ENCODE peak calls at places on chromosomes 5 and 9, in four cellular contexts. One of them, this sample, is unnamed.

GRCh38 chr5:132788990-132789886 is 12.2 kb upstream of the SEPTIN8 start:
- DNase-seq in H1: peak
- DNase-seq in GM12878: no peak
- DNase-seq in HepG2: no peak
- DNase-seq in this sample: peak

GRCh38 chr9:101626295-101626694 is 31.5 kb upstream of the PPP3R2 start:
- DNase-seq in HepG2: no peak
- DNase-seq in H1: no peak
- DNase-seq in GM12878: no peak
- DNase-seq in this sample: no peak

GRCh38 chr5:5278201-5278814 is 138.2 kb downstream of the ADAMTS16 start:
- DNase-seq in HepG2: no peak
- DNase-seq in H1: no peak
- DNase-seq in GM12878: no peak
- DNase-seq in this sample: no peak

GRCh38 chr9:98168952-98169488 is 23.4 kb downstream of the CORO2A start:
- DNase-seq in HepG2: peak
- DNase-seq in H1: peak
- DNase-seq in GM12878: peak
- DNase-seq in this sample: peak

GRCh38 chr5:81631124-81631523 is 119.8 kb downstream of the SSBP2 start:
- DNase-seq in GM12878: peak
- DNase-seq in HepG2: no peak
- DNase-seq in H1: no peak
- DNase-seq in this sample: no peak

GRCh38 chr5:97618721-97619120 is 435.7 kb upstream of the RIOK2 start:
- DNase-seq in HepG2: no peak
- DNase-seq in H1: no peak
- DNase-seq in GM12878: no peak
- DNase-seq in this sample: no peak

GRCh38 chr9:119368681-119369581 is at the start of gene BRINP1:
- DNase-seq in HepG2: no peak
- DNase-seq in H1: peak
- DNase-seq in GM12878: no peak
- DNase-seq in this sample: no peak

GRCh38 chr5:167294861-167295685 is 996.4 kb upstream of the WWC1 start:
- DNase-seq in HepG2: no peak
- DNase-seq in GM12878: no peak
- DNase-seq in H1: no peak
- DNase-seq in this sample: no peak

GRCh38 chr9:79221084-79221483 is 350.7 kb upstream of the TLE4 start:
- DNase-seq in H1: no peak
- DNase-seq in GM12878: no peak
- DNase-seq in HepG2: no peak
- DNase-seq in this sample: no peak

GRCh38 chr5:98713856-98714255 is 59.6 kb upstream of the RGMB start:
- DNase-seq in GM12878: no peak
- DNase-seq in HepG2: no peak
- DNase-seq in H1: no peak
- DNase-seq in this sample: no peak

GRCh38 chr5:5405441-5405840 is 17.0 kb upstream of the ICE1 start:
- DNase-seq in GM12878: no peak
- DNase-seq in H1: no peak
- DNase-seq in HepG2: no peak
- DNase-seq in this sample: no peak

GRCh38 chr9:27602954-27603353 is 29.7 kb upstream of the C9orf72 start:
- DNase-seq in H1: no peak
- DNase-seq in HepG2: no peak
- DNase-seq in GM12878: no peak
- DNase-seq in this sample: no peak

GRCh38 chr9:124214596-124215550 is 42.9 kb upstream of the NEK6 start:
- DNase-seq in GM12878: no peak
- DNase-seq in H1: no peak
- DNase-seq in HepG2: no peak
- DNase-seq in this sample: no peak

GRCh38 chr9:121288874-121289553 is 21.1 kb downstream of the GSN start:
- DNase-seq in H1: peak
- DNase-seq in HepG2: peak
- DNase-seq in GM12878: no peak
- DNase-seq in this sample: no peak

GRCh38 chr5:147169399-147169798 is 65.4 kb upstream of the STK32A start:
- DNase-seq in H1: no peak
- DNase-seq in HepG2: peak
- DNase-seq in GM12878: no peak
- DNase-seq in this sample: no peak

GRCh38 chr9:133367778-133368177 is 8.1 kb downstream of the SURF4 start:
- DNase-seq in H1: no peak
- DNase-seq in GM12878: no peak
- DNase-seq in HepG2: no peak
- DNase-seq in this sample: no peak

GRCh38 chr5:2917524-2917923 is 166.0 kb upstream of the IRX2 start:
- DNase-seq in GM12878: no peak
- DNase-seq in H1: peak
- DNase-seq in HepG2: no peak
- DNase-seq in this sample: peak

GRCh38 chr5:37375091-37375490 is 4.0 kb upstream of the WDR70 start:
- DNase-seq in HepG2: no peak
- DNase-seq in GM12878: no peak
- DNase-seq in H1: no peak
- DNase-seq in this sample: no peak

GRCh38 chr9:100714372-100715099 is 136.7 kb downstream of the CAVIN4 start:
- DNase-seq in H1: peak
- DNase-seq in HepG2: peak
- DNase-seq in GM12878: no peak
- DNase-seq in this sample: peak

GRCh38 chr5:126341906-126342625 is 81.1 kb upstream of the GRAMD2B start:
- DNase-seq in HepG2: no peak
- DNase-seq in GM12878: no peak
- DNase-seq in H1: no peak
- DNase-seq in this sample: no peak

GRCh38 chr5:73955447-73955846 is 329.5 kb downstream of the ARHGEF28 start:
- DNase-seq in H1: no peak
- DNase-seq in HepG2: no peak
- DNase-seq in GM12878: no peak
- DNase-seq in this sample: no peak

GRCh38 chr5:93930098-93930497 is 188.7 kb upstream of the POU5F2 start:
- DNase-seq in H1: no peak
- DNase-seq in GM12878: no peak
- DNase-seq in HepG2: no peak
- DNase-seq in this sample: no peak

GRCh38 chr5:167255931-167256330 is 1035.5 kb upstream of the WWC1 start:
- DNase-seq in H1: no peak
- DNase-seq in GM12878: no peak
- DNase-seq in HepG2: no peak
- DNase-seq in this sample: no peak

GRCh38 chr9:1869843-1870242 is 145.3 kb upstream of the SMARCA2 start:
- DNase-seq in GM12878: no peak
- DNase-seq in H1: peak
- DNase-seq in HepG2: peak
- DNase-seq in this sample: peak

GRCh38 chr5:27702339-27702820 is 664.0 kb upstream of the CDH9 start:
- DNase-seq in H1: no peak
- DNase-seq in GM12878: no peak
- DNase-seq in HepG2: no peak
- DNase-seq in this sample: no peak

GRCh38 chr5:174326372-174326771 is 280.9 kb downstream of the NSG2 start:
- DNase-seq in GM12878: no peak
- DNase-seq in H1: no peak
- DNase-seq in HepG2: no peak
- DNase-seq in this sample: no peak

GRCh38 chr5:112917453-112918005 is 4.5 kb downstream of the REEP5 start:
- DNase-seq in HepG2: peak
- DNase-seq in H1: peak
- DNase-seq in GM12878: no peak
- DNase-seq in this sample: peak

GRCh38 chr9:35790025-35790384 is 1.4 kb upstream of the NPR2 start:
- DNase-seq in GM12878: no peak
- DNase-seq in H1: no peak
- DNase-seq in HepG2: no peak
- DNase-seq in this sample: no peak

GRCh38 chr9:35790385-35791291 is 753 bp upstream of the NPR2 start:
- DNase-seq in GM12878: no peak
- DNase-seq in HepG2: peak
- DNase-seq in H1: peak
- DNase-seq in this sample: peak

GRCh38 chr9:35792826-35793225 is 1.4 kb downstream of the NPR2 start:
- DNase-seq in GM12878: no peak
- DNase-seq in HepG2: no peak
- DNase-seq in H1: no peak
- DNase-seq in this sample: no peak

GRCh38 chr9:35792044-35792813 is 838 bp downstream of the NPR2 start:
- DNase-seq in GM12878: no peak
- DNase-seq in H1: no peak
- DNase-seq in HepG2: no peak
- DNase-seq in this sample: no peak

GRCh38 chr9:35791321-35791921 is at the start of gene NPR2:
- DNase-seq in HepG2: no peak
- DNase-seq in GM12878: no peak
- DNase-seq in H1: peak
- DNase-seq in this sample: no peak
- TF ChIP-seq HDAC6 in HepG2: no peak
- TF ChIP-seq HDAC6 in GM12878: no peak
- TF ChIP-seq HDAC6 in H1: no peak
- TF ChIP-seq HDAC6 in this sample: no peak

GRCh38 chr9:35653611-35654010 is 2.9 kb upstream of the SIT1 start:
- DNase-seq in GM12878: no peak
- DNase-seq in H1: no peak
- DNase-seq in HepG2: no peak
- DNase-seq in this sample: no peak

GRCh38 chr9:35649431-35650340 is 1.0 kb downstream of the SIT1 start:
- DNase-seq in GM12878: no peak
- DNase-seq in HepG2: no peak
- DNase-seq in H1: no peak
- DNase-seq in this sample: peak

GRCh38 chr9:35651964-35652828 is 1.5 kb upstream of the SIT1 start:
- DNase-seq in GM12878: no peak
- DNase-seq in H1: no peak
- DNase-seq in HepG2: peak
- DNase-seq in this sample: no peak

GRCh38 chr9:35650341-35651158 is at the start of gene SIT1:
- DNase-seq in HepG2: no peak
- DNase-seq in GM12878: no peak
- DNase-seq in H1: peak
- DNase-seq in this sample: no peak

DNA sequence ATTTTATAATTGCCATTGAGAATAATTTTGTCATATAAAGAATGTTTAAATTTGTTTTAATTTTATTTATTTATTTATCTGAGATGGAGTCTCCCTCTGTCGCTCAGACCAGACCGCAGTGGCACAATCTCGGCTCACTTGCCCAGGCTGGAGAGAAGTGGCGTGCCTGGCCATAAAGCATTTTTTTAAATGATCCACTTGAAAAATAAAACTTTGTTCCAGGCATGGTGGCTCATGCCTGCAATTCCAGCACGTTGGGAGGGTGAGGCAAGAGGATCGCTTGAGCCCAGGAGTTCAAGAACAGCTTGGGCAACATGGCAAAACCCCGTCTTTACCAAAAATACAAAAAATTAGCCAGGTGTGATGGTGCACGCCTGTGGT is 2.1 kb upstream of the SIT1 start:
- DNase-seq in GM12878: no peak
- DNase-seq in H1: no peak
- DNase-seq in HepG2: no peak
- DNase-seq in this sample: no peak
- TF ChIP-seq HDAC6 in GM12878: no peak
- TF ChIP-seq HDAC6 in H1: no peak
- TF ChIP-seq HDAC6 in HepG2: no peak
- TF ChIP-seq HDAC6 in this sample: no peak

GRCh38 chr5:88263349-88263748 is 5.3 kb downstream of the TMEM161B start:
- DNase-seq in GM12878: no peak
- DNase-seq in H1: no peak
- DNase-seq in HepG2: no peak
- DNase-seq in this sample: no peak

GRCh38 chr5:88268414-88269184 is at the start of gene TMEM161B:
- DNase-seq in GM12878: peak
- DNase-seq in HepG2: peak
- DNase-seq in H1: peak
- DNase-seq in this sample: peak

DNA sequence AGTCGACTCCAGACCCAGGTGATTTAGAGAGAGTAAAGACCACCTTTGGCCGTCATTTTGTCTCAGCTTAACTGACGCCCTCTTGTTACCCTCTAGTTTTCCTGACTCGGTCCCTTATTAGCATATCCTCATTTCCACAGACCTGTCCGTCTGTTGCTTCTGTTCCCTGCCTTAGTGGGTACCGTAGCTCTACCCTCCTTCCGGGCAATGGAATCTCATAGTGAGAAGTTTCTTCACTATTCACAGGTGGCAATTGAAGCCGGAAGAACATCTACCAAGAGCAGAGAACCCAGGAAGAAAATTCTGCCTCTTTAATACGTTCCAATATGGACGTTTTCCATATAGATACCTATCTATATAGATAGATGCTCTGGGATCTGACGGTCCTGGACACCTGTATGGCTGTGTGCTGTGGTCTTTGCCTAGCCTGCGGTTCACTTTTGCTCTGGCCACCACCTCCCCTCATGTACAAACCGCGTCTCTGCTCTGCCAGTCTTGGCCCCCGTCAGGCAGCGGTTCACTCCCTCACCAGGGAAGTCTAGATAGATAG is 652 bp upstream of the TMEM161B start:
- DNase-seq in HepG2: peak
- DNase-seq in GM12878: peak
- DNase-seq in H1: no peak
- DNase-seq in this sample: peak
- TF ChIP-seq HDAC6 in HepG2: no peak
- TF ChIP-seq HDAC6 in GM12878: no peak
- TF ChIP-seq HDAC6 in H1: no peak
- TF ChIP-seq HDAC6 in this sample: no peak

GRCh38 chr9:108609895-108610253 is 245.9 kb downstream of the ACTL7B start:
- DNase-seq in GM12878: no peak
- DNase-seq in HepG2: no peak
- DNase-seq in H1: no peak
- DNase-seq in this sample: no peak

GRCh38 chr9:108615152-108615551 is 240.6 kb downstream of the ACTL7B start:
- DNase-seq in HepG2: no peak
- DNase-seq in GM12878: no peak
- DNase-seq in H1: no peak
- DNase-seq in this sample: no peak

GRCh38 chr9:108607607-108608006 is 248.2 kb downstream of the ACTL7B start:
- DNase-seq in H1: no peak
- DNase-seq in GM12878: no peak
- DNase-seq in HepG2: no peak
- DNase-seq in this sample: no peak

GRCh38 chr9:108609227-108609894 is 246.4 kb downstream of the ACTL7B start:
- DNase-seq in H1: no peak
- DNase-seq in GM12878: no peak
- DNase-seq in HepG2: no peak
- DNase-seq in this sample: no peak

DNA sequence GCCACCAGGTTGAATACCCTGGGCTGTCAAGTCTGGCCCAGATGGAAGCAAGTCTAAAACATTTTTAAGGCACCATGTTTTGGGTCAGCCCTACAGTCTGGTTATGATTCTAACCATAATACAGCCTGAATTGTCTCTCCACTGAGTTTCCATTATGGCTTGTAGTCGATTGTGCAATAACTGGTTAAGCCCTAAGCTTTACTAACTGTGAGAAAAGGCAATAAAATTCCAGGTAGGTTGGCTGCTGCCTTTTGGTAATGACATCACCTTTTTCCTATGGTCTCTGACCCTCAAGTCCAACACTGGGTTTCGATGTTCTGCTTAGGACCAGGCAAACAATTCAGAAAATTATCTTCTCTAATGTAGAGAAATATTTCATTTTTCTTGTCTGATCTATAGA is 243.3 kb downstream of the ACTL7B start:
- DNase-seq in H1: no peak
- DNase-seq in HepG2: no peak
- DNase-seq in GM12878: no peak
- DNase-seq in this sample: no peak
- TF ChIP-seq HDAC6 in H1: no peak
- TF ChIP-seq HDAC6 in HepG2: no peak
- TF ChIP-seq HDAC6 in GM12878: no peak
- TF ChIP-seq HDAC6 in this sample: no peak